ENCODE peak calls at places on chromosomes 5 and 9, in seven cellular contexts. K is aorta, N is Peyer's patch, H is tibial nerve, Z is Karpas-422, J is SJCRH30, S is adrenal gland. D is an unnamed sample. For H3K36me3, the result is how much of the 10 kb centered on the place peaks cover.

GRCh38 chr9:87128844-87129493 is 181.7 kb upstream of the GAS1 start:
- DNase-seq in K (no peak), Z (no peak), H (no peak), N (no peak), S (no peak), J (no peak), D (no peak)

GRCh38 chr5:59543826-59544442 is 349.6 kb downstream of the PDE4D start:
- DNase-seq in K (no peak), S (no peak), H (no peak), J (no peak), N (no peak), Z (no peak), D (no peak)

GRCh38 chr9:3256571-3256970 is 269.2 kb downstream of the RFX3 start:
- DNase-seq in S (no peak), J (no peak), N (no peak), Z (no peak), H (no peak), K (no peak), D (no peak)

GRCh38 chr9:104958756-104959155 is 30.8 kb upstream of the ABCA1 start:
- DNase-seq in K (no peak), S (no peak), J (no peak), H (no peak), N (no peak), Z (no peak), D (no peak)

GRCh38 chr5:31365776-31366175 is 166.1 kb downstream of the DROSHA start:
- DNase-seq in N (no peak), J (no peak), S (no peak), K (no peak), H (no peak), Z (no peak), D (no peak)

GRCh38 chr5:175700991-175701390 is 43.1 kb downstream of the HRH2 start:
- DNase-seq in J (no peak), K (no peak), N (peak), Z (peak), H (no peak), S (no peak), D (no peak)

GRCh38 chr9:75454043-75454442 is 365.7 kb downstream of the OSTF1 start:
- DNase-seq in H (no peak), N (peak), Z (no peak), K (no peak), S (no peak), J (no peak), D (no peak)

GRCh38 chr9:137393176-137394150 is 29.5 kb downstream of the EXD3 start:
- DNase-seq in Z (no peak), S (no peak), K (no peak), N (no peak), J (no peak), H (no peak), D (no peak)

GRCh38 chr5:163105456-163105855 is 331.9 kb upstream of the CCNG1 start:
- DNase-seq in H (no peak), Z (no peak), S (no peak), K (no peak), J (no peak), N (no peak), D (no peak)

GRCh38 chr9:116901260-116901659 is 214.2 kb downstream of the TRIM32 start:
- DNase-seq in H (no peak), J (no peak), Z (peak), S (no peak), K (no peak), N (no peak), D (no peak)

GRCh38 chr5:14445581-14446290 is 135.9 kb upstream of the OTULINL start:
- DNase-seq in J (no peak), N (no peak), H (peak), K (no peak), Z (no peak), S (no peak), D (no peak)

GRCh38 chr5:26649000-26649399 is 389.4 kb downstream of the CDH9 start:
- DNase-seq in J (peak), S (no peak), Z (no peak), H (no peak), N (no peak), K (no peak), D (no peak)

GRCh38 chr5:179410291-179411160 is 65.3 kb upstream of the ADAMTS2 start:
- DNase-seq in K (peak), N (no peak), J (no peak), S (no peak), H (no peak), Z (no peak), D (no peak)

GRCh38 chr5:171596391-171596878 is 177.0 kb downstream of the FGF18 start:
- DNase-seq in S (no peak), Z (no peak), H (no peak), N (no peak), J (peak), K (peak), D (no peak)

GRCh38 chr9:107438211-107439030 is 51.1 kb downstream of the KLF4 start:
- DNase-seq in S (no peak), H (no peak), K (no peak), Z (no peak), J (peak), N (no peak), D (no peak)

GRCh38 chr5:173278172-173278571 is 43.2 kb upstream of the NKX2-5 start:
- DNase-seq in K (no peak), H (no peak), S (no peak), N (no peak), J (no peak), Z (no peak), D (no peak)

GRCh38 chr5:125484272-125485002 is 738.0 kb upstream of the ZNF608 start:
- DNase-seq in K (peak), H (peak), J (peak), Z (no peak), S (peak), N (peak), D (no peak)

GRCh38 chr5:4730279-4730678 is 409.9 kb upstream of the ADAMTS16 start:
- DNase-seq in N (no peak), K (no peak), Z (no peak), J (no peak), S (no peak), H (no peak), D (no peak)

GRCh38 chr5:170747851-170748250 is 35.7 kb upstream of the GABRP start:
- DNase-seq in Z (no peak), N (peak), H (no peak), J (peak), K (no peak), S (peak), D (no peak)

GRCh38 chr9:130995399-130995941 is 13.5 kb upstream of the LAMC3 start:
- DNase-seq in S (no peak), J (peak), N (no peak), H (peak), Z (peak), K (no peak), D (no peak)

GRCh38 chr9:113915817-113916474 is 39.8 kb downstream of the ZNF618 start:
- DNase-seq in Z (no peak), J (no peak), K (no peak), N (no peak), H (no peak), S (no peak), D (no peak)

GRCh38 chr5:61132559-61132958 is 29.7 kb downstream of the SMIM15 start:
- DNase-seq in N (no peak), H (no peak), Z (no peak), K (no peak), J (no peak), S (no peak), D (no peak)

GRCh38 chr5:33120671-33121070 is 320.1 kb upstream of the TARS1 start:
- DNase-seq in J (no peak), S (no peak), K (no peak), Z (no peak), H (no peak), N (no peak), D (no peak)

GRCh38 chr9:104028827-104029226 is 65.3 kb upstream of the SMC2 start:
- DNase-seq in Z (no peak), S (no peak), H (no peak), K (no peak), N (no peak), J (no peak), D (no peak)

GRCh38 chr9:7147136-7148090 is 389.6 kb downstream of the KDM4C start:
- DNase-seq in K (no peak), J (no peak), H (peak), Z (no peak), N (no peak), S (peak), D (no peak)

GRCh38 chr5:145495741-145496140 is 339.4 kb downstream of the PRELID2 start:
- DNase-seq in K (no peak), H (no peak), J (no peak), Z (no peak), S (peak), N (peak), D (no peak)

GRCh38 chr9:102185371-102185770 is 446.9 kb upstream of the GRIN3A start:
- DNase-seq in N (no peak), Z (no peak), J (no peak), S (no peak), H (no peak), K (no peak), D (no peak)

GRCh38 chr9:71895122-71895521 is 15.9 kb downstream of the ABHD17B start:
- DNase-seq in Z (no peak), K (no peak), H (no peak), S (no peak), N (no peak), J (no peak), D (no peak)
- H3K4me3 ChIP-seq in Z (no peak), K (no peak), H (no peak), S (no peak), N (no peak), J (no peak), D (peak)

DNA sequence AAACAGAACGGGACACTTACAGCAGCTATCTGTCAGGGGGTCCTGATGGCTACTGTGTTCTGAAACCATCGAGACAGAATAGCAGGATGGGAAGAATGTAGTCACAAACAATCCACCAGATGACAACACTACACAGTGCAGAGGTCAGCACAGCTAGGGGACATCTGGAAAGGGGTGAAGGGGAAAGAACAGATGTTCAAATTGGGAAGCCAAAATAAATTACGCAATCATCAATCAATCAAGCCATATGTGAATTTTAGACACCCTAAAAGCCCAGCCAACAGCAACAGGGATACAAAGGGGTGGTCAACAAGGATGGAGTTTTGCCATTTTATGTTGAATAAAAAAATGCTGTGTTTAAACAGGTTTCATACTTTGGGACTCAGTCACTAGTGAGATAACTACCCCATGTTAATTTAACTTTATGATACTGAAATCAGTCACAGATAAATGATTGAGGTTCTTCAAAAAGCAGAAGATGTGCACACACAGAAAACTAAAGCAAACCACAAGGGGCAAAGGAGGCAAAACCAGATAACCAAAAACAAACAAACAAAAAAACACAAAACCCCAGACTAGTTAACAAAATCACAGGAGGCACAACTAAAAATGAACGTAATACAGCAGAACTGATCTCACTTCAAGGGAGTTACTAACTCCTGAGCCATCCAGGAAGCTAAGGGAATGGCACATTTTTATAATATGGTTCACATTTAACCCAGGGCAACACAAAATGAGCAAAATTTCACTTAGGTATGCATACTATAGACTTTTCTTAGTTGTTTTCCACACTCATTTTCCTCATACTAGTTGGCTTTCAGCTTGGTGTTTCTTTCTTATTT is 65.9 kb downstream of the HABP4 start:
- DNase-seq in J (no peak), S (no peak), H (peak), Z (no peak), N (no peak), K (no peak), D (no peak)
- H3K27ac ChIP-seq in J (no peak), S (peak), H (peak), Z (no peak), N (no peak), K (peak), D (no peak)

GRCh38 chr9:36877239-36877638 is 156.8 kb downstream of the PAX5 start:
- DNase-seq in Z (no peak), N (peak), H (no peak), S (no peak), K (peak), J (no peak), D (no peak)
- H3K36me3 ChIP-seq in Z (under half), N (under half), H (under half), S (under half), K (under half), J (under half), D (under half)

DNA sequence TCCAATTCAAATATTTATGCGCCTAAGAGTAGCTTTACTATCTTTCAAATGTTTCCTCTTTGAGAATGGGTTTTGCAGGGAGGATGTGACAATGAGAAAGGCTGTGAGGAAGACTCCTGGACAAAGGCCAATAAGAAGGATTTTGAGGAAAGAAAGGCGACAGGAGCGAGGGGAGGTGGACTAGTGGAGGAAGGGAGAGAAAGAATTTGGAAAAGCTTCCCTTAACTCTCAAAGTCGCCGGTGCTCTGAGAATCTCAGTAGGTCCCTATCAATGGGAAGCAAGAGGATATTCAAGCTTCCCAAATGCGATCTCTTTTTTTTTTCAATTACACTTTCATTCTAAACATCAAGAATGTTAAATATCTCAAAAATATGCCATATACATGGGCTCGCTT is 2.8 kb upstream of the CDC20B start:
- DNase-seq in S (no peak), H (no peak), K (no peak), N (no peak), Z (no peak), J (no peak), D (no peak)
- H3K4me3 ChIP-seq in S (no peak), H (peak), K (no peak), N (peak), Z (peak), J (peak), D (no peak)

DNA sequence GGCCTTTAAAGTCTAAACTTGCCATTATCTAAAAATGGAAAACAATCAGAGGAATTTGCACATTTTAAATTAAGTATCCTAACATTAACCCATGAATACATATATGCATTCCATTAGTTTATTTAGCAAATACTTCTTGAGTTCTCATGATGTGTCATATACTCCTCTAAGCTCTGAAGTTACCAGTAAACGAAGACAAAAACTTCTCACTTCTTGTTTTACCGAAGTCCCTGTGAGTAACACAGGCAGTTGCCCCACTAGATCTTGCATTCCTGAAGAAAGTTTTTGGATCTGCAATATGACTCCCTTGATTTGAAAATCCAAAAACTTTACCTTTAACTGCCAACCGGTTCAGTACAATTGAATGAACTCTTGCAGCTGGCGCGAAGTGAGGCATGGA is 439.0 kb upstream of the MPDZ start:
- DNase-seq in N (no peak), Z (no peak), S (no peak), J (no peak), H (no peak), K (no peak), D (no peak)
- H3K27ac ChIP-seq in N (no peak), Z (no peak), S (no peak), J (peak), H (no peak), K (no peak), D (no peak)

DNA sequence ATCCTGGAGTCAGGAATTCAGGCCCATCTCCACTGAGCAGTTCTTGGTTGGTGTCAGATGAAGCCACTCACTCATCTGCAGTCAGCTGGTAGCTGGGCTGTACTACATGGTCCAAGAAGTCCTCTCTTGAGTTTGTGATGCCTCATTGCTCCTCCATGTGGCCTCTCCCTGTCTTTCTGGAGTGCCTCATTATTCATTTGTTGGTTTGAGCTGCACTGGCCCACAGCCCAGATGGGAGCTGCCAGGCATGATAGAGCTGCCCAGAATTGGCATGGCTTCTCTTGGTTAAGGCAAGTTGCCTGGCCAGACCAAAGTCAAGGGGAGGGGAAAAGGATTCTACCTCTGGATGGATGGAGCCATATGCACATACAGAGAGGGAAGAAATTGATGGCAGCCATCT is 8.0 kb downstream of the PTCD2 start:
- DNase-seq in S (peak), N (no peak), Z (no peak), K (no peak), J (no peak), H (no peak), D (no peak)
- H3K36me3 ChIP-seq in S (under half), N (under half), Z (half or more), K (under half), J (under half), H (half or more), D (half or more)

GRCh38 chr5:139732019-139732418 is 63.6 kb upstream of the PSD2 start:
- DNase-seq in Z (no peak), J (no peak), S (no peak), K (no peak), N (no peak), H (no peak), D (no peak)

GRCh38 chr5:139731281-139731680 is 64.3 kb upstream of the PSD2 start:
- DNase-seq in Z (no peak), S (no peak), J (peak), K (no peak), N (no peak), H (no peak), D (no peak)

GRCh38 chr5:139734517-139734916 is 61.1 kb upstream of the PSD2 start:
- DNase-seq in J (no peak), Z (no peak), N (no peak), S (no peak), K (no peak), H (no peak), D (no peak)

GRCh38 chr5:139733289-139733688 is 62.3 kb upstream of the PSD2 start:
- DNase-seq in Z (no peak), J (no peak), K (no peak), N (no peak), H (no peak), S (no peak), D (no peak)

GRCh38 chr5:139733698-139734491 is 61.7 kb upstream of the PSD2 start:
- DNase-seq in Z (no peak), K (no peak), H (no peak), S (no peak), J (peak), N (no peak), D (no peak)
- H3K4me3 ChIP-seq in Z (no peak), K (no peak), H (no peak), S (no peak), J (no peak), N (no peak), D (no peak)